ENCODE peak calls at places on chromosomes 16 and 17, in seven cellular contexts. I is lower leg skin, Z is progenitor cell of endocrine pancreas, G is heart right ventricle, U is endodermal cell, H is A549, K is heart left ventricle. D is an unnamed sample.

GRCh38 chr16:11292076-11292748 is 11.1 kb upstream of the PRM1 start:
- DNase-seq in I (no peak), Z (no peak), G (no peak), U (no peak), H (no peak), K (no peak), D (no peak)

GRCh38 chr16:228917-229730 is at the start of gene LUC7L:
- DNase-seq in I (peak; percentile 77), Z (peak; percentile 73), G (peak; percentile 91), U (peak; percentile 97), H (peak; percentile 91), K (peak; percentile 91), D (peak; percentile 88)

GRCh38 chr16:11835891-11836652 is 15.3 kb downstream of the RSL1D1 start:
- DNase-seq in I (no peak), Z (no peak), G (no peak), U (peak; percentile 64), H (no peak), K (no peak), D (peak; percentile 28)

GRCh38 chr16:22206013-22206846 is at the start of gene EEF2K:
- DNase-seq in I (peak; percentile 90), Z (peak; percentile 85), G (peak; percentile 93), U (peak; percentile 97), H (peak; percentile 98), K (peak; percentile 94), D (peak; percentile 94)

GRCh38 chr16:1680361-1680760 is 2.3 kb downstream of the JPT2 start:
- DNase-seq in I (no peak), Z (no peak), G (no peak), U (peak; percentile 42), H (no peak), K (no peak), D (no peak)

GRCh38 chr16:54633943-54634362 is 296.7 kb upstream of the IRX5 start:
- DNase-seq in I (no peak), Z (no peak), G (no peak), U (peak; percentile 75), H (peak; percentile 51), K (no peak), D (peak; percentile 66)

GRCh38 chr17:29622337-29623282 is at the start of gene CORO6:
- DNase-seq in I (no peak), Z (peak; percentile 63), G (peak; percentile 76), U (peak; percentile 97), H (peak; percentile 50), K (peak; percentile 84), D (peak; percentile 37)

GRCh38 chr17:21395764-21396163 is 19.6 kb downstream of the KCNJ12 start:
- DNase-seq in I (no peak), Z (no peak), G (no peak), U (no peak), H (no peak), K (no peak), D (no peak)

GRCh38 chr16:81511371-81511770 is 66.8 kb downstream of the CMIP start:
- DNase-seq in I (no peak), Z (no peak), G (no peak), U (no peak), H (peak; percentile 85), K (no peak), D (peak; percentile 77)

GRCh38 chr16:66026211-66026610 is 340.3 kb upstream of the CDH5 start:
- DNase-seq in I (no peak), Z (no peak), G (no peak), U (peak; percentile 72), H (peak; percentile 5), K (no peak), D (peak; percentile 33)

GRCh38 chr16:11093578-11094074 is 149.3 kb downstream of the CLEC16A start:
- DNase-seq in I (no peak), Z (no peak), G (no peak), U (no peak), H (no peak), K (peak; percentile 22), D (no peak)

GRCh38 chr17:79942011-79942405 is 93.7 kb downstream of the TBC1D16 start:
- DNase-seq in I (no peak), Z (no peak), G (peak; percentile 8), U (peak; percentile 36), H (no peak), K (peak; percentile 21), D (no peak)

GRCh38 chr17:20206591-20206990 is 197.4 kb downstream of the SPECC1 start:
- DNase-seq in I (no peak), Z (no peak), G (no peak), U (no peak), H (peak; percentile 73), K (no peak), D (peak; percentile 86)

GRCh38 chr16:67016143-67016542 is 12.8 kb upstream of the CBFB start:
- DNase-seq in I (no peak), Z (no peak), G (no peak), U (peak; percentile 23), H (no peak), K (no peak), D (no peak)

GRCh38 chr16:86074651-86075487 is 175.9 kb downstream of the IRF8 start:
- DNase-seq in I (no peak), Z (no peak), G (no peak), U (peak; percentile 88), H (no peak), K (no peak), D (no peak)

GRCh38 chr17:28282596-28282995 is 36.4 kb upstream of the TMEM97 start:
- DNase-seq in I (peak; percentile 24), Z (no peak), G (no peak), U (no peak), H (peak; percentile 64), K (no peak), D (peak; percentile 88)

GRCh38 chr17:56754523-56755208 is 79.1 kb downstream of the C17orf67 start:
- DNase-seq in I (no peak), Z (no peak), G (no peak), U (peak; percentile 71), H (peak; percentile 53), K (no peak), D (no peak)

GRCh38 chr17:68567581-68567980 is 33.6 kb downstream of the FAM20A start:
- DNase-seq in I (no peak), Z (no peak), G (no peak), U (peak; percentile 38), H (no peak), K (no peak), D (no peak)

GRCh38 chr17:12789976-12790805 is 893 bp downstream of the ARHGAP44 start:
- DNase-seq in I (no peak), Z (peak; percentile 28), G (peak; percentile 13), U (peak; percentile 90), H (no peak), K (no peak), D (peak; percentile 14)

GRCh38 chr16:27228036-27228435 is 24.7 kb downstream of the KDM8 start:
- DNase-seq in I (no peak), Z (no peak), G (no peak), U (no peak), H (no peak), K (no peak), D (no peak)

DNA sequence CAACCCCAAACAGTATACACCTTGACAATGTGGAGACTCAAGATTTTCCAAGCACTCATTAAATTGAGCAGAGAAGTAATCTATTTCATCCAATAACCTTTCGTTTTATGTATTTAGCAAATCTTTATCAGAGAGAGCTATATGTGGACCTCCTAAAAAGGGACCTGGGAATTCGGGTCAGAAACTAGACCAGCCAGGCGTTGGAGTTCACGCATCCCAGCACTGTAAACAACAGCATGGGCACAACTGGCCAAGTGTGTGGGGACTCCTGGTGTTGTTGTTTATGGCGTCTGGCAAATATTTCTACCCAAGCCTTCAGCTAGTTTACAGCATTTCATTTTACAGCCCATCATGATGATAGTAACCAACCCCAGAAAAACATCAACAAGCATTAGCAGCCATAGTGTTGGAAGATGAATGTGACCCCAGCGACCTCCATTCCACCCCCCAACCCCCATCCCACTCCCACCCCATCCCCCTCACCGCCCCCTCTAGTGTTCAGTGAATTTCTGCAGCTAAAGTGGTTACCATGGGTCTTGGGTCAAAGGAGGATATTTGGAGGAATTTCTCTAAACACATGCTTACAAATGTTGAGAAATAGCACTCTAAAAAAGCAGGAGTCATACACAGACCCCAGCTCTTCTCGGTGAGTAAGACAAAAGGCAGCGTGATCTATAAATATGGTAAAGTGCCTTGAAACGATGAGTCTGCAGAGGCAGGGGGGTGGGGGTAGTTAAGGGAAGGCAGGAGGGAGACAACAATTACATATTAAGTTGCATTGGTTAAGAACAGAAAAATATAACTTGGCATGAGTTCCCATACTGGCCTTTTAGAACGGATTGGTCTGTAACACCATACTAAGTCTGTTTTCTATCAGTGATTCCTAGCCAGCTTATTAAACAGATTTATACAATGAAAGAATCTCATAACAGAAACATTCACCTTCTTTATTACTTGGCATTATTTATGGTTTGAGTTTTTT is 91.4 kb upstream of the TBX2 start:
- DNase-seq in I (no peak), Z (no peak), G (no peak), U (peak; percentile 58), H (peak; percentile 79), K (no peak), D (no peak)
- TF ChIP-seq CTCF in I (no peak), Z (no peak), G (no peak), U (peak; percentile 49), H (peak; percentile 23), K (no peak), D (no peak)

DNA sequence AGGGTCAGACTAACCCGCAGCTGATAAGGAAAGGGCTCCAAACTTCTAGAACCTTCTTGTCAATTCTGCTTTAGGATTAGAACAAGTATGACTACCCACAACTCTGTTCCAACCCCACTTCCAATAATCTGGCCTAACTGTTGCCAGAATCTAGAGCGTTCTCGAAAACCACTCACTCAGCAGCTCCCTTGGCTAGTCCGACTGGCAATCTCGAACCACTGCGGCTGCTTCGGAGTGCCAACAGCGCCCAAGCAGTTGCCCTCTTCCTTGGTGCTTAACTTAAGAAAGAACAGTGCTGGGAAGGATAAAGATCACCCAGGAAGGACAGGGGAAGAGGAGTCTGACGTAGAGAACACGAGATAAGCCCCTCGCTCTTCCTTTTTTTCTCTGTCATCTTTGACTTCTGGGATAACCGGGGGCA is 818 bp downstream of the DNAJC7 start:
- DNase-seq in I (no peak), Z (no peak), G (no peak), U (peak; percentile 72), H (no peak), K (no peak), D (no peak)
- TF ChIP-seq CTCF in I (no peak), Z (no peak), G (no peak), U (no peak), H (no peak), K (no peak), D (no peak)

GRCh38 chr17:1109606-1110523 is 69.9 kb downstream of the ABR start:
- DNase-seq in I (no peak), Z (peak; percentile 43), G (peak; percentile 70), U (peak; percentile 92), H (peak; percentile 53), K (peak; percentile 64), D (no peak)
- TF ChIP-seq CTCF in I (no peak), Z (peak; percentile 16), G (no peak), U (peak; percentile 32), H (no peak), K (no peak), D (no peak)

DNA sequence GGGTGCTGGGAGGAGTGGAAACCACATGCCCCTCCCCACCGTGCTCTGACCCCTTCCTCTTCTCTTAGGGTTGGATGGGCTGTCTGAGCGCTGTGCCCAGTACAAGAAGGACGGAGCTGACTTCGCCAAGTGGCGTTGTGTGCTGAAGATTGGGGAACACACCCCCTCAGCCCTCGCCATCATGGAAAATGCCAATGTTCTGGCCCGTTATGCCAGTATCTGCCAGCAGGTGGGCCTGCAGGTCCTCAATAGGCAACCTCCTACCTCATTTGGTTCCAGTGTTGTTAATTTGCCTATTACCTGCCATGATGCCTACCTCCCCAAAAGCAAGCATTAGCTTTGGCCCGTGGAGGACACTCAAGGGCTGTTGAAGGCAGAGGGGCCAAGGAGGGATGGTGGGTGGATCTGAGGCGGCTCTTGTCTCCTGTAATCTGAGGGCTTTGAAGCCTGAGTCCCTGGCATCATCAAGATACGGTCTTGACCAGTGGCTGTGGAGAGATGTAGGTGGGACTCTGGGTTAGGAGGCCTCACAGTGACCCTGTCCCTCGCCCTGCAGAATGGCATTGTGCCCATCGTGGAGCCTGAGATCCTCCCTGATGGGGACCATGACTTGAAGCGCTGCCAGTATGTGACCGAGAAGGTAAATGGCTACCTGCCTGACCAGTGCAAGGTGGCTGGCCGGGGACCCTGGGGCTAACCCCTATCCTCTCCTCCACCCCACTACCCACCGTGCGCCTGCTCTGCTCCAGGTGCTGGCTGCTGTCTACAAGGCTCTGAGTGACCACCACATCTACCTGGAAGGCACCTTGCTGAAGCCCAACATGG is 3.4 kb downstream of the ALDOA start:
- DNase-seq in I (no peak), Z (no peak), G (no peak), U (peak; percentile 79), H (peak; percentile 59), K (no peak), D (peak; percentile 62)
- TF ChIP-seq CTCF in I (no peak), Z (peak; percentile 57), G (no peak), U (peak; percentile 73), H (peak; percentile 42), K (no peak), D (peak; percentile 64)

D was measured in epithelial cell of esophagus.